ENCODE peak calls at places on chromosomes 12 and 14, in six cellular contexts. One of them, this sample, is unnamed.

GRCh38 chr12:22172501-22172900 is 126.5 kb downstream of the CMAS start:
- DNase-seq in ovary: no peak
- DNase-seq in AG04450: no peak
- DNase-seq in endodermal cell: no peak
- DNase-seq in astrocyte of the cerebellum: no peak
- DNase-seq in HL-60: peak
- DNase-seq in this sample: no peak

GRCh38 chr14:59631237-59631636 is 54.6 kb upstream of the CCDC175 start:
- DNase-seq in HL-60: peak
- DNase-seq in ovary: no peak
- DNase-seq in endodermal cell: peak
- DNase-seq in astrocyte of the cerebellum: no peak
- DNase-seq in AG04450: no peak
- DNase-seq in this sample: no peak

GRCh38 chr12:77438639-77439038 is 373.3 kb upstream of the E2F7 start:
- DNase-seq in HL-60: no peak
- DNase-seq in endodermal cell: no peak
- DNase-seq in astrocyte of the cerebellum: no peak
- DNase-seq in ovary: no peak
- DNase-seq in AG04450: no peak
- DNase-seq in this sample: no peak

GRCh38 chr14:89721991-89722390 is 232.5 kb downstream of the EFCAB11 start:
- DNase-seq in endodermal cell: no peak
- DNase-seq in AG04450: no peak
- DNase-seq in HL-60: no peak
- DNase-seq in astrocyte of the cerebellum: no peak
- DNase-seq in ovary: no peak
- DNase-seq in this sample: no peak

GRCh38 chr12:114836609-114837008 is 152.6 kb upstream of the TBX3 start:
- DNase-seq in HL-60: no peak
- DNase-seq in astrocyte of the cerebellum: no peak
- DNase-seq in ovary: no peak
- DNase-seq in AG04450: no peak
- DNase-seq in endodermal cell: no peak
- DNase-seq in this sample: no peak

GRCh38 chr14:60250318-60251035 is 1.5 kb downstream of the PPM1A start:
- DNase-seq in astrocyte of the cerebellum: no peak
- DNase-seq in endodermal cell: no peak
- DNase-seq in AG04450: no peak
- DNase-seq in HL-60: no peak
- DNase-seq in ovary: no peak
- DNase-seq in this sample: no peak

GRCh38 chr12:89636776-89637160 is 71.9 kb downstream of the ATP2B1 start:
- DNase-seq in endodermal cell: no peak
- DNase-seq in ovary: no peak
- DNase-seq in astrocyte of the cerebellum: no peak
- DNase-seq in HL-60: no peak
- DNase-seq in AG04450: no peak
- DNase-seq in this sample: no peak

GRCh38 chr14:59829941-59830734 is 40.4 kb downstream of the RTN1 start:
- DNase-seq in astrocyte of the cerebellum: peak
- DNase-seq in HL-60: no peak
- DNase-seq in endodermal cell: no peak
- DNase-seq in AG04450: no peak
- DNase-seq in ovary: no peak
- DNase-seq in this sample: no peak

GRCh38 chr12:124352839-124353238 is 57.9 kb downstream of the RFLNA start:
- DNase-seq in AG04450: no peak
- DNase-seq in HL-60: peak
- DNase-seq in ovary: no peak
- DNase-seq in astrocyte of the cerebellum: no peak
- DNase-seq in endodermal cell: no peak
- DNase-seq in this sample: no peak

GRCh38 chr12:101045486-101046474 is 164.3 kb downstream of the SLC5A8 start:
- DNase-seq in AG04450: no peak
- DNase-seq in endodermal cell: no peak
- DNase-seq in astrocyte of the cerebellum: no peak
- DNase-seq in ovary: peak
- DNase-seq in HL-60: no peak
- DNase-seq in this sample: no peak

GRCh38 chr12:20482680-20483079 is 114.3 kb downstream of the PDE3A start:
- DNase-seq in HL-60: no peak
- DNase-seq in AG04450: no peak
- DNase-seq in astrocyte of the cerebellum: no peak
- DNase-seq in ovary: no peak
- DNase-seq in endodermal cell: no peak
- DNase-seq in this sample: no peak

GRCh38 chr12:111451649-111452129 is 46.0 kb downstream of the SH2B3 start:
- DNase-seq in ovary: no peak
- DNase-seq in AG04450: no peak
- DNase-seq in HL-60: peak
- DNase-seq in astrocyte of the cerebellum: no peak
- DNase-seq in endodermal cell: peak
- DNase-seq in this sample: no peak

GRCh38 chr12:129337413-129337812 is 484.1 kb downstream of the GLT1D1 start:
- DNase-seq in HL-60: no peak
- DNase-seq in ovary: no peak
- DNase-seq in endodermal cell: peak
- DNase-seq in AG04450: no peak
- DNase-seq in astrocyte of the cerebellum: no peak
- DNase-seq in this sample: no peak

GRCh38 chr12:97140355-97140754 is 233.3 kb downstream of the NEDD1 start:
- DNase-seq in HL-60: no peak
- DNase-seq in AG04450: no peak
- DNase-seq in endodermal cell: no peak
- DNase-seq in ovary: no peak
- DNase-seq in astrocyte of the cerebellum: no peak
- DNase-seq in this sample: no peak

GRCh38 chr12:80441921-80442320 is 2.1 kb upstream of the PTPRQ start:
- DNase-seq in endodermal cell: no peak
- DNase-seq in HL-60: no peak
- DNase-seq in ovary: no peak
- DNase-seq in astrocyte of the cerebellum: peak
- DNase-seq in AG04450: no peak
- DNase-seq in this sample: no peak

GRCh38 chr12:108616941-108617858 is 16.5 kb downstream of the SELPLG start:
- DNase-seq in HL-60: peak
- DNase-seq in endodermal cell: no peak
- DNase-seq in astrocyte of the cerebellum: no peak
- DNase-seq in AG04450: no peak
- DNase-seq in ovary: no peak
- DNase-seq in this sample: peak

GRCh38 chr12:6532051-6532926 is 2.0 kb upstream of the GAPDH start:
- DNase-seq in HL-60: peak
- DNase-seq in astrocyte of the cerebellum: peak
- DNase-seq in ovary: peak
- DNase-seq in endodermal cell: peak
- DNase-seq in AG04450: peak
- DNase-seq in this sample: peak

GRCh38 chr12:59084758-59085383 is 164.6 kb upstream of the LRIG3 start:
- DNase-seq in ovary: peak
- DNase-seq in astrocyte of the cerebellum: peak
- DNase-seq in endodermal cell: peak
- DNase-seq in AG04450: peak
- DNase-seq in HL-60: no peak
- DNase-seq in this sample: no peak

GRCh38 chr12:62537544-62537943 is 70.9 kb downstream of the MON2 start:
- DNase-seq in endodermal cell: no peak
- DNase-seq in AG04450: peak
- DNase-seq in HL-60: no peak
- DNase-seq in astrocyte of the cerebellum: peak
- DNase-seq in ovary: peak
- DNase-seq in this sample: no peak
- TF ChIP-seq CTCF in endodermal cell: no peak
- TF ChIP-seq CTCF in AG04450: no peak
- TF ChIP-seq CTCF in HL-60: no peak
- TF ChIP-seq CTCF in astrocyte of the cerebellum: no peak
- TF ChIP-seq CTCF in ovary: no peak
- TF ChIP-seq CTCF in this sample: no peak

GRCh38 chr12:49801141-49802063 is 26.8 kb downstream of the NCKAP5L start:
- DNase-seq in HL-60: no peak
- DNase-seq in ovary: peak
- DNase-seq in endodermal cell: no peak
- DNase-seq in AG04450: no peak
- DNase-seq in astrocyte of the cerebellum: no peak
- DNase-seq in this sample: no peak

GRCh38 chr12:49805409-49805808 is 22.8 kb downstream of the NCKAP5L start:
- DNase-seq in HL-60: no peak
- DNase-seq in ovary: peak
- DNase-seq in AG04450: no peak
- DNase-seq in endodermal cell: no peak
- DNase-seq in astrocyte of the cerebellum: no peak
- DNase-seq in this sample: no peak

GRCh38 chr12:49804821-49805220 is 23.4 kb downstream of the NCKAP5L start:
- DNase-seq in astrocyte of the cerebellum: no peak
- DNase-seq in AG04450: no peak
- DNase-seq in ovary: peak
- DNase-seq in HL-60: no peak
- DNase-seq in endodermal cell: no peak
- DNase-seq in this sample: no peak

GRCh38 chr12:49806321-49806813 is 21.8 kb downstream of the NCKAP5L start:
- DNase-seq in HL-60: no peak
- DNase-seq in astrocyte of the cerebellum: no peak
- DNase-seq in ovary: no peak
- DNase-seq in endodermal cell: no peak
- DNase-seq in AG04450: no peak
- DNase-seq in this sample: no peak

DNA sequence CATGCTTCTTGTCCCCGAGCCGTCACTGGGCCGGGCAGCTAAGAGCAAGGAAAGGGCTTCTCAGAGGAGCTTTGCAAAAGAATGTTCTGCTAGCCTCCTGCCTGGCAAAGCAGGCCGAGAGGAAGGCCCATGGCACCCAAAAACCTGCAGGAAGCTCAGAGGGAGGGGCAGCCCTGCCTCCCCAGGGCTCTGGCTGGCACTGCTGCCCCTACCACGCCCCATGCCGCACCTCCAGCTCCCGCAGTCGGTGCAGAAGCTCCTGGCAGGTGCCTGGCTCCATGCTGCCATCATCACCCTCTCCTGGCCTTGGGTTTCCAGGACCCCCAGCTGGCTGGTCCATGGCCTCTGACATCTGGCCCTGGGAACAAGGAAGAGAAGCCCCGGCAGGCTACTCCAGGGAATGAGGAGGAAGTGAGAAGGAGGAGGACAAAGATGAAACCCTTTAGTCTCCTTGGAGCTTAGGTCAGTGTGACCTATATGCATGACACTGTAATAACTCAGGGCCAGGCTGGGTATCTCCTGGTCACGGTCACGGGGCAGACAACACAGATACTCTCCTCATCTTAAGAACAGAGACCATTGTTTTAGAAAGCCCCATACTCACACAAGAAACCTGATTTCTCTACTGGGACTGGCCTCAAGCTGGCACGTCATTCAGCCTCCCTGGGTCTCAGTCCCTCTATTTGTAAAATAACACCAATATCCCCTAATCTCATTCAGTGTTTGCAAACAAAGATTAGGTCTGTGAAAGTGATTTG is 24.3 kb downstream of the NCKAP5L start:
- DNase-seq in HL-60: no peak
- DNase-seq in endodermal cell: no peak
- DNase-seq in AG04450: no peak
- DNase-seq in astrocyte of the cerebellum: no peak
- DNase-seq in ovary: peak
- DNase-seq in this sample: no peak
- TF ChIP-seq CTCF in HL-60: no peak
- TF ChIP-seq CTCF in endodermal cell: no peak
- TF ChIP-seq CTCF in AG04450: no peak
- TF ChIP-seq CTCF in astrocyte of the cerebellum: no peak
- TF ChIP-seq CTCF in ovary: no peak
- TF ChIP-seq CTCF in this sample: no peak

DNA sequence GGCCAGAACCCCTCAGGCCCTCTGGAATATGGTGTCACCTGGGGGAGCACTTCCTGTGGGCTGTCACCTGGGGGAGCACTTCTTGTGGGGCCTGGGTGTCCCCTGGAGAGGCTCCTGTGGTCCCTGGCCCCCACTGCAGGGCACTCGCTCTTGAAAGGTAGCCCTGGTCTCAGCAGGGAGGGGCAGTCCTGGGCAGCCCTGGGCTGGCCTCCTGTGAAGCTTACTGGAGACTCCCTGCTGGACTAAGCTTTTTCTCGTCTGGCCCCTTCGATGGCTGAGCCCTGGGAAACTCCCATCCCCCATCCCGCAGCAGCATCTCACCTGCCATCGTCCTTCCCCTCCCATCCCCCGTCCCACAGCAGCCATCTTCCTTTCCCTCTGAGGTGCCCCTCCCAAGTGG is 17.7 kb downstream of the FBRSL1 start:
- DNase-seq in HL-60: no peak
- DNase-seq in endodermal cell: peak
- DNase-seq in AG04450: no peak
- DNase-seq in ovary: no peak
- DNase-seq in astrocyte of the cerebellum: no peak
- DNase-seq in this sample: no peak
- TF ChIP-seq CTCF in HL-60: no peak
- TF ChIP-seq CTCF in endodermal cell: peak
- TF ChIP-seq CTCF in AG04450: no peak
- TF ChIP-seq CTCF in ovary: no peak
- TF ChIP-seq CTCF in astrocyte of the cerebellum: no peak
- TF ChIP-seq CTCF in this sample: no peak

GRCh38 chr12:38386238-38386985 is 69.8 kb downstream of the ALG10B start:
- DNase-seq in astrocyte of the cerebellum: no peak
- DNase-seq in AG04450: no peak
- DNase-seq in ovary: no peak
- DNase-seq in HL-60: no peak
- DNase-seq in endodermal cell: no peak
- DNase-seq in this sample: no peak

GRCh38 chr12:38390968-38391367 is 74.4 kb downstream of the ALG10B start:
- DNase-seq in ovary: no peak
- DNase-seq in astrocyte of the cerebellum: no peak
- DNase-seq in AG04450: no peak
- DNase-seq in HL-60: no peak
- DNase-seq in endodermal cell: no peak
- DNase-seq in this sample: no peak

GRCh38 chr12:38385492-38385864 is 68.9 kb downstream of the ALG10B start:
- DNase-seq in ovary: no peak
- DNase-seq in AG04450: no peak
- DNase-seq in HL-60: no peak
- DNase-seq in endodermal cell: no peak
- DNase-seq in astrocyte of the cerebellum: no peak
- DNase-seq in this sample: no peak

GRCh38 chr12:38392584-38393144 is 76.1 kb downstream of the ALG10B start:
- DNase-seq in ovary: no peak
- DNase-seq in AG04450: no peak
- DNase-seq in HL-60: peak
- DNase-seq in astrocyte of the cerebellum: no peak
- DNase-seq in endodermal cell: no peak
- DNase-seq in this sample: no peak

GRCh38 chr12:38389581-38389980 is 73.0 kb downstream of the ALG10B start:
- DNase-seq in endodermal cell: no peak
- DNase-seq in AG04450: no peak
- DNase-seq in astrocyte of the cerebellum: no peak
- DNase-seq in ovary: no peak
- DNase-seq in HL-60: no peak
- DNase-seq in this sample: no peak
- TF ChIP-seq CTCF in endodermal cell: no peak
- TF ChIP-seq CTCF in AG04450: no peak
- TF ChIP-seq CTCF in astrocyte of the cerebellum: no peak
- TF ChIP-seq CTCF in ovary: no peak
- TF ChIP-seq CTCF in HL-60: no peak
- TF ChIP-seq CTCF in this sample: no peak